ENCODE peak calls at places on chromosomes 16 and 17, in eight cellular contexts. S is SHP77; F is Kasumi-1; M is HuH-7; W is OCI-LY7; X is HT1080; E is HTR-8/SVneo; N is stimulated activated CD8-positive, alpha-beta memory T cell treated with anti-CD3 and anti-CD28 coated beads, Interleukin-2, amount 100 ng/mL, for 48 hours. P is an unnamed sample.
A peak's percentile ranks its signal among the peaks of the same experiment; 100 is the strongest.

GRCh38 chr16:51531271-51531670 is 380.2 kb upstream of the SALL1 start:
- DNase-seq in S (no peak), F (no peak), M (no peak), W (no peak), X (no peak), E (no peak), N (no peak), P (no peak)

GRCh38 chr17:17087424-17088103 is 45.3 kb downstream of the MPRIP start:
- DNase-seq in S (no peak), F (no peak), M (no peak), W (no peak), X (no peak), E (no peak), N (no peak), P (no peak)

GRCh38 chr17:31696184-31696602 is 162.9 kb downstream of the COPRS start:
- DNase-seq in S (no peak), F (no peak), M (peak; percentile 48), W (no peak), X (no peak), E (no peak), N (no peak), P (no peak)

GRCh38 chr17:63699638-63700527 is at the start of gene LIMD2:
- DNase-seq in S (peak; percentile 27), F (peak; percentile 81), M (peak; percentile 72), W (peak; percentile 76), X (no peak), E (peak; percentile 75), N (peak; percentile 79), P (peak; percentile 69)

GRCh38 chr17:79126139-79126538 is 51.5 kb downstream of the ENGASE start:
- DNase-seq in S (no peak), F (no peak), M (peak; percentile 61), W (peak; percentile 11), X (no peak), E (no peak), N (no peak), P (no peak)

GRCh38 chr17:60149691-60150582 is at the start of gene CA4:
- DNase-seq in S (no peak), F (no peak), M (peak; percentile 65), W (no peak), X (no peak), E (no peak), N (no peak), P (no peak)

GRCh38 chr17:42675984-42676423 is 790 bp downstream of the PLEKHH3 start:
- DNase-seq in S (no peak), F (no peak), M (peak; percentile 52), W (peak; percentile 27), X (peak; percentile 31), E (peak; percentile 34), N (no peak), P (no peak)

GRCh38 chr16:73066321-73066926 is 18.5 kb upstream of the ZFHX3 start:
- DNase-seq in S (no peak), F (no peak), M (no peak), W (no peak), X (no peak), E (no peak), N (no peak), P (no peak)

GRCh38 chr17:62671553-62671952 is 44.1 kb downstream of the MRC2 start:
- DNase-seq in S (peak; percentile 84), F (no peak), M (no peak), W (no peak), X (no peak), E (no peak), N (no peak), P (no peak)

GRCh38 chr16:14492614-14493013 is 137.4 kb downstream of the PARN start:
- DNase-seq in S (no peak), F (no peak), M (no peak), W (no peak), X (no peak), E (no peak), N (no peak), P (no peak)

GRCh38 chr17:61393904-61394629 is 5.6 kb upstream of the TBX2 start:
- DNase-seq in S (no peak), F (no peak), M (peak; percentile 82), W (no peak), X (no peak), E (no peak), N (no peak), P (no peak)

GRCh38 chr17:63082273-63082861 is 116.3 kb downstream of the TANC2 start:
- DNase-seq in S (no peak), F (peak; percentile 56), M (no peak), W (no peak), X (peak; percentile 44), E (peak; percentile 25), N (no peak), P (no peak)

GRCh38 chr16:11045846-11046245 is 101.5 kb downstream of the CLEC16A start:
- DNase-seq in S (no peak), F (no peak), M (no peak), W (no peak), X (no peak), E (no peak), N (no peak), P (no peak)

GRCh38 chr16:23482778-23483177 is 27.5 kb downstream of the GGA2 start:
- DNase-seq in S (no peak), F (no peak), M (no peak), W (no peak), X (no peak), E (no peak), N (no peak), P (no peak)

GRCh38 chr16:49116873-49117272 is 164.8 kb downstream of the CBLN1 start:
- DNase-seq in S (no peak), F (no peak), M (no peak), W (no peak), X (peak; percentile 75), E (no peak), N (no peak), P (no peak)

GRCh38 chr16:4410335-4411075 is 5.9 kb downstream of the CORO7 start:
- DNase-seq in S (peak; percentile 61), F (no peak), M (no peak), W (no peak), X (no peak), E (no peak), N (no peak), P (no peak)

GRCh38 chr17:46818319-46818928 is at the start of gene WNT3:
- DNase-seq in S (no peak), F (no peak), M (peak; percentile 70), W (peak; percentile 63), X (no peak), E (no peak), N (peak; percentile 24), P (no peak)

GRCh38 chr16:59859606-59860402 is 1125.7 kb upstream of the GOT2 start:
- DNase-seq in S (no peak), F (no peak), M (no peak), W (no peak), X (no peak), E (no peak), N (no peak), P (no peak)

GRCh38 chr17:74903034-74903433 is 9.6 kb upstream of the FADS6 start:
- DNase-seq in S (no peak), F (no peak), M (no peak), W (no peak), X (no peak), E (no peak), N (no peak), P (no peak)

GRCh38 chr17:34993031-34993430 is 12.7 kb downstream of the LIG3 start:
- DNase-seq in S (no peak), F (peak; percentile 29), M (no peak), W (no peak), X (no peak), E (no peak), N (no peak), P (no peak)